ENCODE peak calls at places on chromosomes 5 and 9, in five cellular contexts. A is NCI-H187 treated with DMSO at 0.1 percent for 48 hours, B is sciatic nerve, F is stromal cell of bone marrow, D is EL. J is an unnamed sample.

GRCh38 chr9:89411759-89412158 is 86.2 kb downstream of the SEMA4D start:
- DNase-seq in A (no peak), B (no peak), F (no peak), D (no peak), J (no peak)

GRCh38 chr5:180364306-180364856 is 11.2 kb upstream of the GFPT2 start:
- DNase-seq in A (no peak), B (no peak), F (no peak), D (no peak), J (no peak)

GRCh38 chr5:80921026-80921425 is 39.1 kb upstream of the RASGRF2 start:
- DNase-seq in A (no peak), B (no peak), F (no peak), D (no peak), J (no peak)

GRCh38 chr5:91103353-91104061 is 279.6 kb downstream of the ARRDC3 start:
- DNase-seq in A (no peak), B (no peak), F (peak), D (no peak), J (peak)

GRCh38 chr5:173268750-173269580 is 34.0 kb upstream of the NKX2-5 start:
- DNase-seq in A (no peak), B (no peak), F (no peak), D (no peak), J (no peak)

GRCh38 chr9:120922404-120923173 is 4.0 kb downstream of the TRAF1 start:
- DNase-seq in A (no peak), B (no peak), F (no peak), D (no peak), J (no peak)

GRCh38 chr5:55747778-55748318 is 10.0 kb downstream of the DDX4 start:
- DNase-seq in A (no peak), B (no peak), F (no peak), D (no peak), J (no peak)

GRCh38 chr5:95946451-95946850 is 15.2 kb downstream of the ELL2 start:
- DNase-seq in A (no peak), B (no peak), F (no peak), D (no peak), J (no peak)

GRCh38 chr5:57435701-57436134 is 46.9 kb downstream of the ACTBL2 start:
- DNase-seq in A (no peak), B (no peak), F (peak), D (peak), J (peak)

GRCh38 chr5:4855048-4855447 is 285.1 kb upstream of the ADAMTS16 start:
- DNase-seq in A (no peak), B (no peak), F (no peak), D (no peak), J (no peak)

GRCh38 chr5:55205001-55205400 is 22.1 kb downstream of the MCIDAS start:
- DNase-seq in A (no peak), B (no peak), F (no peak), D (no peak), J (no peak)

GRCh38 chr9:75039804-75040203 is 11.7 kb upstream of the CARNMT1 start:
- DNase-seq in A (no peak), B (no peak), F (no peak), D (no peak), J (peak)

GRCh38 chr9:121563881-121564460 is 64.3 kb upstream of the GGTA1 start:
- DNase-seq in A (no peak), B (no peak), F (no peak), D (no peak), J (no peak)

GRCh38 chr5:88876714-88877113 is 6.3 kb downstream of the MEF2C start:
- DNase-seq in A (no peak), B (no peak), F (no peak), D (no peak), J (no peak)

GRCh38 chr5:2263763-2264162 is 381.0 kb upstream of the IRX4 start:
- DNase-seq in A (no peak), B (no peak), F (no peak), D (no peak), J (no peak)

GRCh38 chr5:132142459-132142858 is 68.9 kb downstream of the CSF2 start:
- DNase-seq in A (no peak), B (no peak), F (no peak), D (no peak), J (no peak)

GRCh38 chr9:126793686-126794417 is 11.0 kb upstream of the ZBTB43 start:
- DNase-seq in A (no peak), B (peak), F (no peak), D (no peak), J (no peak)

GRCh38 chr9:136626066-136626725 is 36.5 kb upstream of the EGFL7 start:
- DNase-seq in A (no peak), B (no peak), F (no peak), D (no peak), J (no peak)

GRCh38 chr5:137332296-137332695 is 166.8 kb downstream of the SPOCK1 start:
- DNase-seq in A (no peak), B (no peak), F (no peak), D (no peak), J (no peak)

GRCh38 chr5:79173626-79174025 is 62.0 kb downstream of the BHMT start:
- DNase-seq in A (peak), B (no peak), F (no peak), D (no peak), J (no peak)

GRCh38 chr5:25568989-25569625 is 924.3 kb upstream of the CDH10 start:
- DNase-seq in A (no peak), B (no peak), F (no peak), D (no peak), J (no peak)

GRCh38 chr9:85600675-85601263 is 141.0 kb downstream of the AGTPBP1 start:
- DNase-seq in A (no peak), B (no peak), F (no peak), D (no peak), J (peak)

GRCh38 chr9:72422214-72422613 is 57.2 kb upstream of the ZFAND5 start:
- DNase-seq in A (no peak), B (no peak), F (no peak), D (no peak), J (no peak)

GRCh38 chr9:109908459-109909390 is 128.7 kb downstream of the PALM2AKAP2 start:
- DNase-seq in A (no peak), B (no peak), F (no peak), D (peak), J (peak)

GRCh38 chr9:101028346-101029299 is at the start of gene PLPPR1:
- DNase-seq in A (peak), B (no peak), F (no peak), D (peak), J (no peak)

GRCh38 chr9:35790385-35791291 is 753 bp upstream of the NPR2 start:
- DNase-seq in A (peak), B (peak), F (peak), D (peak), J (peak)

GRCh38 chr9:134318941-134319305 is 7.3 kb upstream of the RXRA start:
- DNase-seq in A (no peak), B (peak), F (no peak), D (no peak), J (no peak)

GRCh38 chr9:109903515-109904138 is 123.6 kb downstream of the PALM2AKAP2 start:
- DNase-seq in A (peak), B (peak), F (peak), D (peak), J (peak)

GRCh38 chr9:84296146-84296843 is 44.3 kb downstream of the SLC28A3 start:
- DNase-seq in A (no peak), B (no peak), F (peak), D (peak), J (peak)

GRCh38 chr9:33719581-33720374 is 75.6 kb upstream of the PRSS3 start:
- DNase-seq in A (no peak), B (no peak), F (no peak), D (peak), J (no peak)

GRCh38 chr9:85237478-85237877 is 504.3 kb downstream of the AGTPBP1 start:
- DNase-seq in A (no peak), B (no peak), F (peak), D (no peak), J (no peak)

GRCh38 chr5:134018986-134019316 is 14.2 kb upstream of the VDAC1 start:
- DNase-seq in A (no peak), B (no peak), F (no peak), D (no peak), J (no peak)

GRCh38 chr5:146078566-146078965 is 26.8 kb downstream of the PLAC8L1 start:
- DNase-seq in A (no peak), B (no peak), F (no peak), D (no peak), J (no peak)

GRCh38 chr9:87158779-87159178 is 211.5 kb upstream of the GAS1 start:
- DNase-seq in A (no peak), B (no peak), F (no peak), D (no peak), J (no peak)

J was measured in foreskin fibroblast.